ENCODE peak calls at places on chromosome X, in ten cellular contexts. One of them, this sample, is unnamed.
A peak's percentile ranks its signal among the peaks of the same experiment; 100 is the strongest.

GRCh38 chrX:110944323-110944761 is 148.7 kb upstream of the CHRDL1 start:
- DNase-seq in heart left ventricle: no peak
- DNase-seq in HCT116: no peak
- DNase-seq in pancreas: peak; percentile 41
- DNase-seq in left ventricle myocardium inferior: no peak
- DNase-seq in IMR-90: no peak
- DNase-seq in neural progenitor cell: peak; percentile 61
- DNase-seq in fibroblast of lung: peak; percentile 11
- DNase-seq in spleen: no peak
- DNase-seq in stomach: peak; percentile 27
- DNase-seq in this sample: no peak

GRCh38 chrX:83845397-83845796 is 15.5 kb upstream of the CYLC1 start:
- DNase-seq in heart left ventricle: no peak
- DNase-seq in HCT116: peak; percentile 0
- DNase-seq in pancreas: no peak
- DNase-seq in left ventricle myocardium inferior: no peak
- DNase-seq in IMR-90: peak; percentile 22
- DNase-seq in neural progenitor cell: peak; percentile 53
- DNase-seq in fibroblast of lung: peak; percentile 15
- DNase-seq in spleen: no peak
- DNase-seq in stomach: no peak
- DNase-seq in this sample: peak; percentile 0

GRCh38 chrX:36986231-36986630 is 21.9 kb upstream of the FAM47C start:
- DNase-seq in heart left ventricle: no peak
- DNase-seq in HCT116: no peak
- DNase-seq in pancreas: no peak
- DNase-seq in left ventricle myocardium inferior: no peak
- DNase-seq in IMR-90: no peak
- DNase-seq in neural progenitor cell: peak; percentile 8
- DNase-seq in fibroblast of lung: no peak
- DNase-seq in spleen: peak; percentile 58
- DNase-seq in stomach: no peak
- DNase-seq in this sample: no peak

GRCh38 chrX:54473993-54474859 is 21.8 kb downstream of the FGD1 start:
- DNase-seq in heart left ventricle: no peak
- DNase-seq in HCT116: no peak
- DNase-seq in pancreas: no peak
- DNase-seq in left ventricle myocardium inferior: no peak
- DNase-seq in IMR-90: no peak
- DNase-seq in neural progenitor cell: no peak
- DNase-seq in fibroblast of lung: no peak
- DNase-seq in spleen: no peak
- DNase-seq in stomach: no peak
- DNase-seq in this sample: no peak

GRCh38 chrX:37380920-37381319 is 31.8 kb downstream of the PRRG1 start:
- DNase-seq in heart left ventricle: no peak
- DNase-seq in HCT116: peak; percentile 55
- DNase-seq in pancreas: no peak
- DNase-seq in left ventricle myocardium inferior: no peak
- DNase-seq in IMR-90: peak; percentile 82
- DNase-seq in neural progenitor cell: no peak
- DNase-seq in fibroblast of lung: peak; percentile 85
- DNase-seq in spleen: no peak
- DNase-seq in stomach: no peak
- DNase-seq in this sample: peak; percentile 89

GRCh38 chrX:21800344-21800770 is 39.1 kb upstream of the MBTPS2 start:
- DNase-seq in heart left ventricle: no peak
- DNase-seq in HCT116: no peak
- DNase-seq in pancreas: no peak
- DNase-seq in left ventricle myocardium inferior: no peak
- DNase-seq in IMR-90: peak; percentile 4
- DNase-seq in neural progenitor cell: no peak
- DNase-seq in fibroblast of lung: peak; percentile 45
- DNase-seq in spleen: no peak
- DNase-seq in stomach: no peak
- DNase-seq in this sample: no peak

GRCh38 chrX:138411048-138411447 is 300.5 kb downstream of the FGF13 start:
- DNase-seq in heart left ventricle: no peak
- DNase-seq in HCT116: no peak
- DNase-seq in pancreas: no peak
- DNase-seq in left ventricle myocardium inferior: no peak
- DNase-seq in IMR-90: no peak
- DNase-seq in neural progenitor cell: no peak
- DNase-seq in fibroblast of lung: no peak
- DNase-seq in spleen: no peak
- DNase-seq in stomach: no peak
- DNase-seq in this sample: no peak

GRCh38 chrX:24242649-24243556 is 71.0 kb downstream of the SUPT20HL2 start:
- DNase-seq in heart left ventricle: peak; percentile 33
- DNase-seq in HCT116: no peak
- DNase-seq in pancreas: peak; percentile 42
- DNase-seq in left ventricle myocardium inferior: peak; percentile 42
- DNase-seq in IMR-90: peak; percentile 63
- DNase-seq in neural progenitor cell: no peak
- DNase-seq in fibroblast of lung: peak; percentile 18
- DNase-seq in spleen: no peak
- DNase-seq in stomach: peak; percentile 27
- DNase-seq in this sample: no peak

GRCh38 chrX:40571600-40571999 is 9.2 kb upstream of the ATP6AP2 start:
- DNase-seq in heart left ventricle: no peak
- DNase-seq in HCT116: no peak
- DNase-seq in pancreas: no peak
- DNase-seq in left ventricle myocardium inferior: no peak
- DNase-seq in IMR-90: no peak
- DNase-seq in neural progenitor cell: no peak
- DNase-seq in fibroblast of lung: no peak
- DNase-seq in spleen: no peak
- DNase-seq in stomach: no peak
- DNase-seq in this sample: no peak

GRCh38 chrX:110167952-110168451 is 149.9 kb downstream of the AMMECR1 start:
- DNase-seq in heart left ventricle: no peak
- DNase-seq in HCT116: no peak
- DNase-seq in pancreas: peak; percentile 52
- DNase-seq in left ventricle myocardium inferior: no peak
- DNase-seq in IMR-90: no peak
- DNase-seq in neural progenitor cell: peak; percentile 63
- DNase-seq in fibroblast of lung: peak; percentile 53
- DNase-seq in spleen: peak; percentile 85
- DNase-seq in stomach: no peak
- DNase-seq in this sample: peak; percentile 3

GRCh38 chrX:108070891-108071290 is 20.5 kb downstream of the PSMD10 start:
- DNase-seq in heart left ventricle: no peak
- DNase-seq in HCT116: no peak
- DNase-seq in pancreas: no peak
- DNase-seq in left ventricle myocardium inferior: no peak
- DNase-seq in IMR-90: peak; percentile 88
- DNase-seq in neural progenitor cell: no peak
- DNase-seq in fibroblast of lung: peak; percentile 79
- DNase-seq in spleen: no peak
- DNase-seq in stomach: no peak
- DNase-seq in this sample: no peak

GRCh38 chrX:134115270-134115669 is 121.7 kb upstream of the CCDC160 start:
- DNase-seq in heart left ventricle: no peak
- DNase-seq in HCT116: no peak
- DNase-seq in pancreas: no peak
- DNase-seq in left ventricle myocardium inferior: no peak
- DNase-seq in IMR-90: no peak
- DNase-seq in neural progenitor cell: no peak
- DNase-seq in fibroblast of lung: no peak
- DNase-seq in spleen: no peak
- DNase-seq in stomach: no peak
- DNase-seq in this sample: no peak
- H3K4me1 ChIP-seq in heart left ventricle: no peaks in the 10 kb centered on the region
- H3K4me1 ChIP-seq in HCT116: no peaks in the 10 kb centered on the region
- H3K4me1 ChIP-seq in pancreas: no peaks in the 10 kb centered on the region
- H3K4me1 ChIP-seq in left ventricle myocardium inferior: no peaks in the 10 kb centered on the region
- H3K4me1 ChIP-seq in IMR-90: no peaks in the 10 kb centered on the region
- H3K4me1 ChIP-seq in neural progenitor cell: no peaks in the 10 kb centered on the region
- H3K4me1 ChIP-seq in fibroblast of lung: no peaks in the 10 kb centered on the region
- H3K4me1 ChIP-seq in spleen: no peaks in the 10 kb centered on the region
- H3K4me1 ChIP-seq in stomach: no peaks in the 10 kb centered on the region
- H3K4me1 ChIP-seq in this sample: no peaks in the 10 kb centered on the region

GRCh38 chrX:124030520-124030919 is 69.0 kb downstream of the STAG2 start:
- DNase-seq in heart left ventricle: no peak
- DNase-seq in HCT116: no peak
- DNase-seq in pancreas: no peak
- DNase-seq in left ventricle myocardium inferior: no peak
- DNase-seq in IMR-90: no peak
- DNase-seq in neural progenitor cell: no peak
- DNase-seq in fibroblast of lung: no peak
- DNase-seq in spleen: no peak
- DNase-seq in stomach: no peak
- DNase-seq in this sample: no peak

GRCh38 chrX:124023838-124024238 is 62.3 kb downstream of the STAG2 start:
- DNase-seq in heart left ventricle: no peak
- DNase-seq in HCT116: no peak
- DNase-seq in pancreas: no peak
- DNase-seq in left ventricle myocardium inferior: no peak
- DNase-seq in IMR-90: peak; percentile 41
- DNase-seq in neural progenitor cell: no peak
- DNase-seq in fibroblast of lung: peak; percentile 48
- DNase-seq in spleen: no peak
- DNase-seq in stomach: no peak
- DNase-seq in this sample: no peak

GRCh38 chrX:124028177-124028576 is 66.7 kb downstream of the STAG2 start:
- DNase-seq in heart left ventricle: no peak
- DNase-seq in HCT116: no peak
- DNase-seq in pancreas: no peak
- DNase-seq in left ventricle myocardium inferior: no peak
- DNase-seq in IMR-90: peak; percentile 71
- DNase-seq in neural progenitor cell: no peak
- DNase-seq in fibroblast of lung: peak; percentile 60
- DNase-seq in spleen: no peak
- DNase-seq in stomach: no peak
- DNase-seq in this sample: no peak

DNA sequence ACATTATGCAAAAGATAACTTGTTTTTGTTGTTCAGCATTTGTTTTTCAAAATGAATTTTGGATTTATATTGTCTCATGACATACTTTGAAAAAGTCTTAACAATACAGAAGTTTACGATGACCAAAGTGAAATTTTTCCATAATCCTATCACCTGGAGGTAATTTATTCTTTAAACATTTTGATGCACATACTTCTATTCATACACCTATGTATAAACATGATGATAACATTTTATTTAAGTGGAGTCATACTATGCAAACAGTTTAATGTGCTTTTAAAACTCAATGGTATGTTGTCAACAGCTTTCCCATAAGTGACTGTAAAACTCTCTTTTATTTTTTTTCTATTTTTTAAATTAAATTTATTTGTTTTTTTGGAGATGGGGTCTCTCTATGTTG is 65.0 kb downstream of the STAG2 start:
- DNase-seq in heart left ventricle: no peak
- DNase-seq in HCT116: no peak
- DNase-seq in pancreas: no peak
- DNase-seq in left ventricle myocardium inferior: no peak
- DNase-seq in IMR-90: no peak
- DNase-seq in neural progenitor cell: no peak
- DNase-seq in fibroblast of lung: no peak
- DNase-seq in spleen: no peak
- DNase-seq in stomach: no peak
- DNase-seq in this sample: no peak
- H3K36me3 ChIP-seq in heart left ventricle: peaks cover 55% of the 10 kb centered on the region
- H3K36me3 ChIP-seq in HCT116: no peaks in the 10 kb centered on the region
- H3K36me3 ChIP-seq in pancreas: no peaks in the 10 kb centered on the region
- H3K36me3 ChIP-seq in left ventricle myocardium inferior: peaks cover 8% of the 10 kb centered on the region
- H3K36me3 ChIP-seq in IMR-90: peaks cover 2% of the 10 kb centered on the region
- H3K36me3 ChIP-seq in neural progenitor cell: peaks cover 4% of the 10 kb centered on the region
- H3K36me3 ChIP-seq in fibroblast of lung: no peaks in the 10 kb centered on the region
- H3K36me3 ChIP-seq in spleen: no peaks in the 10 kb centered on the region
- H3K36me3 ChIP-seq in stomach: no peaks in the 10 kb centered on the region
- H3K36me3 ChIP-seq in this sample: peaks cover 4% of the 10 kb centered on the region

DNA sequence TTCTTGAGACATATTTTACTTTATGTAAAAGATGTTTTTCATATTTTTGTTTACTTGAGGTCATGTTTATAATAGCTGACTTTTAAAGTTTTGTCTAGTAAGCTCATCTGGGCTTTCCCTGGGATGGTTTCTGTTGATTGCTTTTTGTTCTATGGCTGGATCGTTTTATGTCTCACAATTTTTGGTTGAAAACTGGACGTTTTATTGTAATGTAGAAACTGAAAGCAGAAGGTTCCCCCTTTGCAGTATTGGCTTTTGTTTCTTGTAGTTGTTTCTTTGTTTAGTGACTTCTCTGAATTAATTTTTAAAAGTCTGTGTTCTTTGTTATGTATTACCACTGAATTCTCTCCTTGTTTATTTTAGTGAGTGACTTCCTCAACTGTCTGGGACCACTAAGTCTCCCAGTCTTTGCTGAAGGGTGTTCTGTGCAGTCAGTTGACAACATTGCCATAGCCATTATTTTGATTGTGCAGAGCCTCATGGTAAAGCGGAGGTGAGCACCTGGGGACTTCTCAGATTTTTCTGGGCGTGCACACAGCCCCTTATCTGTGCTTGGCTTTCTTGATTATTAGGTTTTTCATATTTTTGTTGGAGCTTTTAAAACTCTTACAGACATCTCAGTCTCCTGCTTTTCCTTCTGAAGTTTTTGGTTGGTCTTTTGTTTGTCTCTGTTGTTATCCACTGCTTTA is 31.0 kb downstream of the KDM6A start:
- DNase-seq in heart left ventricle: no peak
- DNase-seq in HCT116: no peak
- DNase-seq in pancreas: no peak
- DNase-seq in left ventricle myocardium inferior: no peak
- DNase-seq in IMR-90: no peak
- DNase-seq in neural progenitor cell: no peak
- DNase-seq in fibroblast of lung: no peak
- DNase-seq in spleen: no peak
- DNase-seq in stomach: no peak
- DNase-seq in this sample: no peak
- H3K27ac ChIP-seq in heart left ventricle: no peak overlapping the region
- H3K27ac ChIP-seq in HCT116: no peak overlapping the region
- H3K27ac ChIP-seq in pancreas: no peak overlapping the region
- H3K27ac ChIP-seq in left ventricle myocardium inferior: no peak overlapping the region
- H3K27ac ChIP-seq in IMR-90: no peak overlapping the region
- H3K27ac ChIP-seq in neural progenitor cell: peak overlapping the region; percentile 90
- H3K27ac ChIP-seq in fibroblast of lung: peak overlapping the region; percentile 23
- H3K27ac ChIP-seq in spleen: peak overlapping the region; percentile 8
- H3K27ac ChIP-seq in stomach: no peak overlapping the region
- H3K27ac ChIP-seq in this sample: no peak overlapping the region

DNA sequence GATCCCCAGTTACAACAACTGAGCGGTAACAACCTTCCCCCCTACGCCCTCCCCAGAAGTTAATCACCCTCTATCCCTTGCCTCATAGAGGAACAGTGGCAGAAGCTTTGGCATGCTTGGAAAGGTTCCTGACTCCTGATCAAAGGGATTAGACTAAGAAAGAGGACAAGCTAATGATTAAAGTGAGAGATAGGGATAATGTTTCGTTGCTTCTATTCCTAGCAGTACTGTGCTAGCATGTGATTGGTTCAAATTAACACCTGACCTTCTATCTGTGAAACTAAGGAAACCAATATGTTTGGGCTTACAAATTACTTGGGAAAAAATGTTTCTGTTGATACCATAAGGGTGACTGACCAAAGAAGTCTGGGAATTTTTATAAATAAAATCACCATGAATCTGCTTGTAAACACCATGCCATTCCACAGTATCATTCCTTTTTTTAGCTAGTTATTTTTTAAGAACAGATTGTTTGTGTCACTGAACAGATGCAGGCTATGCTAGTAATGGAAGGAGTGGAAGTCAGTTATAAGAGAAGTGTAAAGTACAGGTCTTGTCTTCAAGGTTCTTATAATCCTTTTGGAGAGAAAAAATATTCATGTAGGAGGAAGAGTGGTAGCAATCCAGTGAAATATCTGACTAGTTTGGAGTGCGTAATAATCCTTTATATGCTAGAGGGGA is 11.3 kb upstream of the ATP1B4 start:
- DNase-seq in heart left ventricle: no peak
- DNase-seq in HCT116: no peak
- DNase-seq in pancreas: no peak
- DNase-seq in left ventricle myocardium inferior: no peak
- DNase-seq in IMR-90: no peak
- DNase-seq in neural progenitor cell: no peak
- DNase-seq in fibroblast of lung: no peak
- DNase-seq in spleen: no peak
- DNase-seq in stomach: no peak
- DNase-seq in this sample: no peak
- H3K4me1 ChIP-seq in heart left ventricle: no peaks in the 10 kb centered on the region
- H3K4me1 ChIP-seq in HCT116: no peaks in the 10 kb centered on the region
- H3K4me1 ChIP-seq in pancreas: no peaks in the 10 kb centered on the region
- H3K4me1 ChIP-seq in left ventricle myocardium inferior: no peaks in the 10 kb centered on the region
- H3K4me1 ChIP-seq in IMR-90: no peaks in the 10 kb centered on the region
- H3K4me1 ChIP-seq in neural progenitor cell: no peaks in the 10 kb centered on the region
- H3K4me1 ChIP-seq in fibroblast of lung: no peaks in the 10 kb centered on the region
- H3K4me1 ChIP-seq in spleen: no peaks in the 10 kb centered on the region
- H3K4me1 ChIP-seq in stomach: no peaks in the 10 kb centered on the region
- H3K4me1 ChIP-seq in this sample: no peaks in the 10 kb centered on the region